ENCODE peak calls at places on chromosomes 11 and 22, in nine cellular contexts. K, R, I, L, U, P, Y, H and B are unnamed samples.

GRCh38 chr11:126748097-126748756 is 252.3 kb downstream of the KIRREL3 start:
- DNase-seq in K (no peak), R (no peak), I (no peak), L (no peak), U (no peak), P (no peak), Y (no peak), H (no peak), B (no peak)

GRCh38 chr11:1751999-1752906 is 1.9 kb upstream of the IFITM10 start:
- DNase-seq in K (no peak), R (no peak), I (no peak), L (no peak), U (no peak), P (no peak), Y (no peak), H (no peak), B (no peak)

GRCh38 chr11:2772544-2773031 is 72.8 kb upstream of the KCNQ1OT1 start:
- DNase-seq in K (peak; percentile 39), R (peak; percentile 32), I (peak; percentile 64), L (peak; percentile 75), U (no peak), P (no peak), Y (no peak), H (peak; percentile 10), B (peak; percentile 79)

GRCh38 chr11:9150944-9151343 is 59.5 kb upstream of the SCUBE2 start:
- DNase-seq in K (no peak), R (peak; percentile 36), I (no peak), L (peak; percentile 39), U (no peak), P (no peak), Y (no peak), H (no peak), B (no peak)

GRCh38 chr22:48761546-48761945 is 1066.1 kb downstream of the BRD1 start:
- DNase-seq in K (no peak), R (no peak), I (peak; percentile 33), L (no peak), U (no peak), P (peak; percentile 13), Y (peak; percentile 50), H (no peak), B (no peak)

GRCh38 chr11:3710485-3711259 is 39.5 kb upstream of the CHRNA10 start:
- DNase-seq in K (no peak), R (peak; percentile 35), I (no peak), L (peak; percentile 24), U (no peak), P (no peak), Y (no peak), H (no peak), B (peak; percentile 6)

GRCh38 chr22:39384750-39385480 is 14.7 kb upstream of the TAB1 start:
- DNase-seq in K (no peak), R (peak; percentile 35), I (no peak), L (peak; percentile 28), U (no peak), P (no peak), Y (no peak), H (no peak), B (no peak)

GRCh38 chr22:19767427-19768380 is 7.1 kb downstream of the TBX1 start:
- DNase-seq in K (no peak), R (no peak), I (no peak), L (no peak), U (no peak), P (peak; percentile 72), Y (no peak), H (peak; percentile 39), B (no peak)

GRCh38 chr11:16861867-16862266 is 123.4 kb downstream of the C11orf58 start:
- DNase-seq in K (no peak), R (no peak), I (no peak), L (no peak), U (no peak), P (no peak), Y (no peak), H (no peak), B (no peak)

GRCh38 chr22:37549704-37550059 is 10.6 kb upstream of the CDC42EP1 start:
- DNase-seq in K (no peak), R (peak; percentile 79), I (peak; percentile 88), L (peak; percentile 50), U (no peak), P (peak; percentile 89), Y (no peak), H (peak; percentile 70), B (no peak)

GRCh38 chr11:9594267-9595046 is 21.0 kb downstream of the WEE1 start:
- DNase-seq in K (no peak), R (no peak), I (no peak), L (peak; percentile 35), U (no peak), P (no peak), Y (no peak), H (no peak), B (no peak)

GRCh38 chr11:111045408-111045806 is 200.1 kb upstream of the POU2AF2 start:
- DNase-seq in K (no peak), R (no peak), I (no peak), L (peak; percentile 18), U (no peak), P (no peak), Y (no peak), H (no peak), B (no peak)

GRCh38 chr22:50171965-50172421 is 1.5 kb downstream of the PANX2 start:
- DNase-seq in K (no peak), R (no peak), I (no peak), L (no peak), U (no peak), P (peak; percentile 55), Y (no peak), H (no peak), B (no peak)

GRCh38 chr11:67648140-67648795 is 2.3 kb downstream of the ACY3 start:
- DNase-seq in K (peak; percentile 62), R (no peak), I (no peak), L (no peak), U (no peak), P (no peak), Y (no peak), H (no peak), B (peak; percentile 81)
- TF ChIP-seq CTCF in K (peak; percentile 55), R (peak; percentile 14), I (no peak), L (no peak), U (no peak), P (no peak), Y (no peak), H (no peak), B (peak; percentile 69)

GRCh38 chr11:131906963-131907362 is 536.5 kb downstream of the NTM start:
- DNase-seq in K (no peak), R (peak; percentile 16), I (no peak), L (no peak), U (no peak), P (no peak), Y (no peak), H (no peak), B (no peak)
- TF ChIP-seq CTCF in K (no peak), R (no peak), I (no peak), L (no peak), U (no peak), P (no peak), Y (peak; percentile 16), H (no peak), B (no peak)

GRCh38 chr11:30960387-30960992 is 374.3 kb upstream of the MPPED2 start:
- DNase-seq in K (no peak), R (peak; percentile 66), I (no peak), L (peak; percentile 47), U (no peak), P (no peak), Y (no peak), H (no peak), B (no peak)
- TF ChIP-seq CTCF in K (no peak), R (peak; percentile 47), I (no peak), L (peak; percentile 45), U (no peak), P (peak; percentile 68), Y (no peak), H (no peak), B (no peak)

GRCh38 chr11:109426442-109426841 is 4.5 kb downstream of the C11orf87 start:
- DNase-seq in K (no peak), R (no peak), I (no peak), L (no peak), U (no peak), P (no peak), Y (no peak), H (no peak), B (no peak)
- TF ChIP-seq CTCF in K (no peak), R (peak; percentile 39), I (no peak), L (peak; percentile 21), U (no peak), P (no peak), Y (no peak), H (no peak), B (no peak)

GRCh38 chr22:22207845-22208564 is 36.6 kb upstream of the VPREB1 start:
- DNase-seq in K (peak; percentile 76), R (peak; percentile 78), I (no peak), L (peak; percentile 70), U (peak; percentile 44), P (peak; percentile 68), Y (peak; percentile 62), H (no peak), B (peak; percentile 93)
- TF ChIP-seq CTCF in K (peak; percentile 58), R (peak; percentile 76), I (no peak), L (peak; percentile 79), U (no peak), P (peak; percentile 63), Y (no peak), H (no peak), B (peak; percentile 84)

DNA sequence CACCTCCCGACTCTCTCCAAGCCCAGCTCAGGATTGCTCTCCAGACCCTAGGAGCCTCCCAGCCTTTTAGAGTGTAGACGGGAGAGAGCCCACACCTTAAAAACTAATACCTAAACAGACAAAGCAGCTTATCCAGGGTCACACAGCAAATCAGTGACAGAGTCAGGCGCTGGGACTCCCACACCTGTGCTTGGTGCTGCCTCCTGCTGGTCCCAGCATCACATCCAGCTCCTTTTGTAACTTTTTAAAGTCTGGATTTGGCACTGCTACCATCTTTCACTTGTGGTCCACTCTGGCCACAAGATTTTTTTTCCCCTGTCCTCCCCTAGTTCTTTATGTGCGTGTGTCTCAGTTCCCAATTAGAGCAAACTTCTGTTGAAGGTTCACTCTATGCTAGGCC is 4.7 kb downstream of the ANO1 start:
- DNase-seq in K (no peak), R (no peak), I (no peak), L (no peak), U (no peak), P (no peak), Y (no peak), H (no peak), B (peak; percentile 9)
- TF ChIP-seq CTCF in K (peak; percentile 25), R (no peak), I (no peak), L (peak; percentile 30), U (no peak), P (peak; percentile 33), Y (no peak), H (no peak), B (no peak)